ENCODE peak calls at places on chromosomes 4 and X, in ten cellular contexts. G, K, T, I, L, C, V, W, M and E are unnamed samples.

GRCh38 chr4:139171878-139172691 is 4.9 kb downstream of the ELF2 start:
- DNase-seq in G (peak; percentile 55), K (peak; percentile 62), T (no peak), I (no peak), L (no peak), C (no peak), V (no peak), W (peak; percentile 35), M (peak; percentile 53), E (no peak)

GRCh38 chr4:128517096-128517738 is 229.6 kb upstream of the PGRMC2 start:
- DNase-seq in G (peak; percentile 61), K (no peak), T (no peak), I (no peak), L (no peak), C (no peak), V (no peak), W (no peak), M (peak; percentile 49), E (no peak)

GRCh38 chr4:28558871-28559270 is 1698.2 kb downstream of the STIM2 start:
- DNase-seq in G (peak; percentile 5), K (no peak), T (no peak), I (no peak), L (no peak), C (no peak), V (no peak), W (no peak), M (peak; percentile 1), E (no peak)

GRCh38 chrX:107823042-107823441 is 2.6 kb upstream of the MID2 start:
- DNase-seq in G (no peak), K (no peak), T (no peak), I (no peak), L (no peak), C (no peak), V (no peak), W (no peak), M (no peak), E (no peak)

GRCh38 chrX:16076834-16077233 is 46.5 kb upstream of the GRPR start:
- DNase-seq in G (no peak), K (no peak), T (no peak), I (no peak), L (no peak), C (no peak), V (no peak), W (no peak), M (no peak), E (no peak)

GRCh38 chrX:109840585-109840984 is 107.5 kb upstream of the ACSL4 start:
- DNase-seq in G (peak; percentile 95), K (peak; percentile 86), T (peak; percentile 21), I (no peak), L (no peak), C (no peak), V (no peak), W (peak; percentile 69), M (peak; percentile 96), E (no peak)

GRCh38 chr4:121277194-121278105 is 103.4 kb downstream of the QRFPR start:
- DNase-seq in G (no peak), K (no peak), T (no peak), I (no peak), L (no peak), C (no peak), V (no peak), W (peak; percentile 48), M (no peak), E (no peak)

GRCh38 chrX:72576161-72576896 is 3.7 kb upstream of the HDAC8 start:
- DNase-seq in G (peak; percentile 52), K (peak; percentile 37), T (no peak), I (no peak), L (no peak), C (no peak), V (no peak), W (peak; percentile 32), M (peak; percentile 32), E (no peak)

GRCh38 chr4:6834867-6835266 is 52.3 kb downstream of the KIAA0232 start:
- DNase-seq in G (peak; percentile 12), K (peak; percentile 29), T (no peak), I (no peak), L (no peak), C (no peak), V (no peak), W (no peak), M (peak; percentile 25), E (no peak)

GRCh38 chr4:6844986-6845385 is 62.5 kb downstream of the KIAA0232 start:
- DNase-seq in G (no peak), K (no peak), T (no peak), I (no peak), L (no peak), C (no peak), V (no peak), W (no peak), M (no peak), E (no peak)

GRCh38 chr4:6840062-6840976 is 57.8 kb downstream of the KIAA0232 start:
- DNase-seq in G (peak; percentile 34), K (peak; percentile 18), T (no peak), I (no peak), L (no peak), C (no peak), V (no peak), W (no peak), M (peak; percentile 78), E (no peak)

GRCh38 chr4:6845574-6845973 is 63.0 kb downstream of the KIAA0232 start:
- DNase-seq in G (no peak), K (no peak), T (no peak), I (no peak), L (no peak), C (no peak), V (no peak), W (no peak), M (no peak), E (no peak)

DNA sequence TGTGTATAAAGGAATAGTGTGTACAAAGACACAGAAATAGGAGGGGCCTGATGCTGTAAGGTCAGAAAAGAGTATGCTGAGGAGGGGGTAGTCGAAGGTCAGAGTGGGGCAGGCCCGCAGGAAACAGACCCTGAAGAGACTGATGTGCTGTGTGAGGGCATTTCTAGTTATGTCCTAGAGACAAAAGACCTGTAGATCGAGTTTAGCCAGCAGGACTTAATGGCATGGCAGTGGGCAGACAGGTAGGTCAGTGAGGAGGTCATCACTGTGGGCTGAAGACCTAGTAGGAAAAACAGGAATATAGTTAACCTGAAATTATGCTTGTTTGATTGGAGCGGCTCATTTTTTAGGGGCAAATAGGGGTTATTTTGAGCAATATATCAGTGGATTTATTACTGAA is 57.1 kb downstream of the KIAA0232 start:
- DNase-seq in G (no peak), K (no peak), T (no peak), I (no peak), L (no peak), C (no peak), V (no peak), W (no peak), M (no peak), E (no peak)
- H3K27ac ChIP-seq in G (no peak overlapping the region), K (no peak overlapping the region), T (no peak overlapping the region), I (no peak overlapping the region), L (no peak overlapping the region), C (no peak overlapping the region), V (no peak overlapping the region), W (no peak overlapping the region), M (no peak overlapping the region), E (no peak overlapping the region)

GRCh38 chr4:11399461-11399971 is 29.2 kb downstream of the HS3ST1 start:
- DNase-seq in G (no peak), K (no peak), T (no peak), I (no peak), L (no peak), C (no peak), V (no peak), W (no peak), M (no peak), E (no peak)

GRCh38 chr4:11397819-11398610 is 30.7 kb downstream of the HS3ST1 start:
- DNase-seq in G (no peak), K (no peak), T (no peak), I (no peak), L (no peak), C (no peak), V (no peak), W (no peak), M (no peak), E (no peak)

GRCh38 chr4:11393551-11393950 is 35.1 kb downstream of the HS3ST1 start:
- DNase-seq in G (no peak), K (no peak), T (no peak), I (no peak), L (no peak), C (no peak), V (no peak), W (no peak), M (no peak), E (no peak)

GRCh38 chr4:11402192-11402591 is 26.5 kb downstream of the HS3ST1 start:
- DNase-seq in G (no peak), K (no peak), T (no peak), I (no peak), L (no peak), C (no peak), V (no peak), W (no peak), M (no peak), E (no peak)

DNA sequence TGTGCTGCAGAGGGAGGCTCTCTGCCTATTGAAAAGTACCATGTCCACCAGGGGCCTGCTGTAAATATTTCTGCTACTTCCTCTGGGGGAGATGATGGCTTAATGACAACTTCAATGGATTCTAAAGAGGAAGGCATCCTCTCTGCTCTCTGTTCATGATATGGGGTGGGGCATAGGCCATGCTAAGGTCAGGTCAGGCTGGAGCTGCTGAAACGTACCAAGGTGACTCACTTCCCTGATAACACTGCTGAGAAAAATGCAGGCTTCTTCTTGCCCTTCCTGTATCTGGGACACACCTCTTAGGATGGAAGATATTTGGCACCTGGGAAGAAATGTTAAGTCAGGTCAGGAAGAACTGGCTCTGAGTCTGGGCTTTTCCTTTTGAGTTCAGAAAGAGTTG is 31.5 kb downstream of the HS3ST1 start:
- DNase-seq in G (no peak), K (no peak), T (no peak), I (no peak), L (no peak), C (no peak), V (no peak), W (peak; percentile 10), M (no peak), E (no peak)
- H3K4me3 ChIP-seq in G (no peak overlapping the region), K (no peak overlapping the region), T (no peak overlapping the region), I (no peak overlapping the region), L (no peak overlapping the region), C (no peak overlapping the region), V (no peak overlapping the region), W (no peak overlapping the region), M (no peak overlapping the region), E (no peak overlapping the region)

DNA sequence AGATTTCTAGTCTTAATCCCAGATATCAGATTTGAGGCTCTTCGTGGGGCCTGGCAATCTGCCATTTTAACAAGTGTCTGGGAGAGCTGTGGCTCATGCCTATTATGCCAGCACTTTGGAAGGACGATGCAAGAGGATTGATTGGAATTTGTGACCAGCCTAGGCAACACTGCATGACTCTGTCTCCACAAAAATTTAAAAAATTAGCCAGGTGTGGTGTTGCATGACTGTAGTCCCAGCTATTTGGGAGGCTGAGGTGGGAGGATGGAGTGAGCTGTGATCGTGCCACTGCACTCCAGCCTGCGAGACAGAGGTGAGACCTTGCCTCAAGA is 19.6 kb upstream of the YTHDC1 start:
- DNase-seq in G (no peak), K (no peak), T (no peak), I (no peak), L (no peak), C (no peak), V (no peak), W (peak; percentile 63), M (no peak), E (no peak)
- H3K27ac ChIP-seq in G (peak overlapping the region; percentile 83), K (peak overlapping the region; percentile 59), T (no peak overlapping the region), I (no peak overlapping the region), L (no peak overlapping the region), C (no peak overlapping the region), V (no peak overlapping the region), W (peak overlapping the region; percentile 82), M (peak overlapping the region; percentile 100), E (no peak overlapping the region)

DNA sequence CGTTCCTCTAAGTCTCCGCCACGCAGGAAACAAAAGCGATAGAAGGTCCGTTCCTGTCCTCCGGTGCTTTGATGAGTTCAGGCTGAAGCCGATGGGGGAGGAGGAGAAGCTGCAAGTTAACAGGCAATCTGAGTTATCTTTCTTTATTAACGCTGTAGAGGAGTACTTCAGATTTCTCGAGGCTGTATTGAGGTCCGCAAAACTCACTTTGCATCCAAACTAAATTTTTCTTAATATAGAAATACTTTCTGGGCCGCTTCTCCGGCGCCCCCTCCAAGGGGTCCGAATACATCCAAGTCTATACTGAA is 395 bp upstream of the SOWAHB start:
- DNase-seq in G (no peak), K (no peak), T (no peak), I (no peak), L (no peak), C (no peak), V (no peak), W (no peak), M (no peak), E (no peak)
- H3K4me3 ChIP-seq in G (no peak overlapping the region), K (peak overlapping the region; percentile 49), T (peak overlapping the region; percentile 48), I (peak overlapping the region; percentile 35), L (peak overlapping the region; percentile 48), C (peak overlapping the region; percentile 69), V (peak overlapping the region; percentile 51), W (peak overlapping the region; percentile 61), M (peak overlapping the region; percentile 62), E (peak overlapping the region; percentile 41)